ENCODE peak calls at places on chromosomes 7 and 10, in seven cellular contexts. G is HCT116, E is SK-N-SH, L is K562, X is GM12878, Q is HepG2, K is H1. J is an unnamed sample. For H3K4me1, the result is how much of the 10 kb centered on the place peaks cover.

GRCh38 chr7:134532155-134533089 is 5.1 kb downstream of the AKR1B10 start:
- DNase-seq in G (no peak), E (no peak), L (no peak), X (no peak), Q (no peak), K (no peak), J (no peak)

GRCh38 chr7:103857435-103857834 is 132.0 kb downstream of the RELN start:
- DNase-seq in G (no peak), E (peak), L (no peak), X (no peak), Q (no peak), K (peak), J (no peak)

GRCh38 chr10:17959870-17960269 is 8.2 kb downstream of the SLC39A12 start:
- DNase-seq in G (no peak), E (no peak), L (no peak), X (no peak), Q (no peak), K (no peak), J (no peak)

GRCh38 chr7:379456-380225 is 89.7 kb downstream of the FOXL3 start:
- DNase-seq in G (no peak), E (peak), L (peak), X (no peak), Q (no peak), K (peak), J (no peak)

GRCh38 chr7:132256721-132257212 is 319.5 kb downstream of the PLXNA4 start:
- DNase-seq in G (no peak), E (no peak), L (no peak), X (no peak), Q (peak), K (no peak), J (no peak)

GRCh38 chr10:79181680-79182079 is 112.9 kb downstream of the ZMIZ1 start:
- DNase-seq in G (no peak), E (no peak), L (peak), X (no peak), Q (no peak), K (no peak), J (no peak)

GRCh38 chr7:28811990-28812389 is 146.1 kb downstream of the TRIL start:
- DNase-seq in G (no peak), E (no peak), L (no peak), X (no peak), Q (no peak), K (no peak), J (no peak)

GRCh38 chr10:104329754-104330153 is 8.5 kb downstream of the ITPRIP start:
- DNase-seq in G (peak), E (no peak), L (no peak), X (no peak), Q (no peak), K (no peak), J (no peak)

GRCh38 chr10:10527861-10528562 is 489.7 kb upstream of the CELF2 start:
- DNase-seq in G (no peak), E (no peak), L (no peak), X (no peak), Q (no peak), K (no peak), J (peak)

GRCh38 chr7:41940760-41941343 is 238.0 kb upstream of the INHBA start:
- DNase-seq in G (peak), E (peak), L (peak), X (peak), Q (peak), K (no peak), J (peak)

GRCh38 chr7:7764515-7765138 is 46.2 kb upstream of the RPA3 start:
- DNase-seq in G (no peak), E (no peak), L (no peak), X (no peak), Q (no peak), K (no peak), J (no peak)

GRCh38 chr7:75977741-75978140 is 16.7 kb downstream of the TMEM120A start:
- DNase-seq in G (no peak), E (peak), L (no peak), X (no peak), Q (no peak), K (no peak), J (no peak)

GRCh38 chr7:151247016-151247580 is 1.4 kb downstream of the SMARCD3 start:
- DNase-seq in G (no peak), E (peak), L (no peak), X (no peak), Q (no peak), K (no peak), J (no peak)

GRCh38 chr10:22447068-22447467 is 101.8 kb downstream of the SPAG6 start:
- DNase-seq in G (no peak), E (no peak), L (no peak), X (no peak), Q (peak), K (no peak), J (no peak)

GRCh38 chr7:109456116-109456515 is 886.4 kb downstream of the DNAJB9 start:
- DNase-seq in G (no peak), E (peak), L (no peak), X (no peak), Q (no peak), K (no peak), J (no peak)

GRCh38 chr10:125146791-125147604 is 13.4 kb downstream of the CTBP2 start:
- DNase-seq in G (no peak), E (no peak), L (no peak), X (no peak), Q (no peak), K (no peak), J (no peak)

GRCh38 chr7:130156140-130156539 is 49.1 kb downstream of the TMEM209 start:
- DNase-seq in G (no peak), E (no peak), L (no peak), X (no peak), Q (no peak), K (no peak), J (no peak)

GRCh38 chr7:28685291-28685659 is 272.9 kb downstream of the TRIL start:
- DNase-seq in G (no peak), E (peak), L (no peak), X (no peak), Q (no peak), K (no peak), J (no peak)

GRCh38 chr10:117074621-117075020 is 63.4 kb downstream of the VAX1 start:
- DNase-seq in G (peak), E (no peak), L (no peak), X (no peak), Q (peak), K (no peak), J (peak)

GRCh38 chr7:20164420-20165145 is 52.6 kb downstream of the MACC1 start:
- DNase-seq in G (no peak), E (no peak), L (no peak), X (no peak), Q (no peak), K (no peak), J (no peak)

GRCh38 chr7:77455334-77455733 is 39.2 kb upstream of the GSAP start:
- DNase-seq in G (no peak), E (no peak), L (no peak), X (no peak), Q (peak), K (no peak), J (no peak)

GRCh38 chr10:2953495-2953894 is 113.9 kb upstream of the PFKP start:
- DNase-seq in G (no peak), E (no peak), L (no peak), X (no peak), Q (no peak), K (no peak), J (no peak)

GRCh38 chr10:14674376-14675050 is 100.2 kb downstream of the FAM107B start:
- DNase-seq in G (no peak), E (no peak), L (no peak), X (no peak), Q (no peak), K (no peak), J (no peak)

GRCh38 chr10:130037169-130037661 is 73.1 kb upstream of the EBF3 start:
- DNase-seq in G (no peak), E (no peak), L (no peak), X (no peak), Q (no peak), K (no peak), J (no peak)

GRCh38 chr10:22712246-22712958 is 2.0 kb downstream of the PIP4K2A start:
- DNase-seq in G (no peak), E (no peak), L (no peak), X (no peak), Q (no peak), K (no peak), J (no peak)

GRCh38 chr7:124765401-124766352 is at the start of gene GPR37:
- DNase-seq in G (peak), E (peak), L (peak), X (no peak), Q (no peak), K (peak), J (peak)

GRCh38 chr10:25226775-25227682 is 52.2 kb downstream of the GPR158 start:
- DNase-seq in G (peak), E (peak), L (peak), X (peak), Q (peak), K (peak), J (peak)

GRCh38 chr10:78772986-78773530 is 295.7 kb upstream of the ZMIZ1 start:
- DNase-seq in G (no peak), E (no peak), L (no peak), X (no peak), Q (no peak), K (no peak), J (no peak)

GRCh38 chr10:106506509-106507265 is 657.8 kb downstream of the SORCS1 start:
- DNase-seq in G (no peak), E (no peak), L (no peak), X (no peak), Q (no peak), K (no peak), J (no peak)

GRCh38 chr10:61286695-61287094 is 166.5 kb downstream of the TMEM26 start:
- DNase-seq in G (no peak), E (no peak), L (no peak), X (peak), Q (no peak), K (no peak), J (no peak)

GRCh38 chr10:122688293-122688989 is 11.2 kb downstream of the C10orf120 start:
- DNase-seq in G (no peak), E (no peak), L (no peak), X (no peak), Q (no peak), K (no peak), J (no peak)

GRCh38 chr10:124966008-124966407 is 24.1 kb downstream of the ZRANB1 start:
- DNase-seq in G (no peak), E (no peak), L (no peak), X (no peak), Q (no peak), K (no peak), J (no peak)

GRCh38 chr7:45187089-45187945 is 29.7 kb downstream of the RAMP3 start:
- DNase-seq in G (no peak), E (no peak), L (no peak), X (no peak), Q (no peak), K (no peak), J (no peak)

GRCh38 chr7:138097064-138097741 is 20.9 kb downstream of the AKR1D1 start:
- DNase-seq in G (peak), E (peak), L (peak), X (no peak), Q (peak), K (no peak), J (no peak)

GRCh38 chr7:96250776-96251361 is 71.0 kb downstream of the SLC25A13 start:
- DNase-seq in G (no peak), E (no peak), L (no peak), X (no peak), Q (no peak), K (no peak), J (no peak)

GRCh38 chr10:86862373-86862772 is 95.0 kb downstream of the MMRN2 start:
- DNase-seq in G (no peak), E (no peak), L (no peak), X (no peak), Q (no peak), K (no peak), J (no peak)

GRCh38 chr10:3424102-3424803 is 251.7 kb upstream of the PITRM1 start:
- DNase-seq in G (peak), E (peak), L (no peak), X (no peak), Q (no peak), K (no peak), J (no peak)

GRCh38 chr10:1292611-1293021 is 236.4 kb downstream of the WDR37 start:
- DNase-seq in G (no peak), E (peak), L (no peak), X (no peak), Q (no peak), K (no peak), J (no peak)
- TF ChIP-seq YY1 in G (no peak), E (no peak), L (no peak), X (no peak), Q (no peak), K (no peak), J (no peak)

GRCh38 chr7:91814189-91814588 is 66.3 kb downstream of the MTERF1 start:
- DNase-seq in G (no peak), E (no peak), L (no peak), X (no peak), Q (no peak), K (no peak), J (no peak)
- H3K4me1 ChIP-seq in G (under half), E (under half), L (under half), X (under half), Q (under half), K (under half), J (under half)

GRCh38 chr7:31747553-31747952 is 60.5 kb downstream of the PPP1R17 start:
- DNase-seq in G (no peak), E (no peak), L (no peak), X (no peak), Q (no peak), K (no peak), J (no peak)

GRCh38 chr7:31744294-31744874 is 57.4 kb downstream of the PPP1R17 start:
- DNase-seq in G (peak), E (peak), L (peak), X (peak), Q (peak), K (no peak), J (peak)

GRCh38 chr7:31735991-31736982 is 49.3 kb downstream of the PPP1R17 start:
- DNase-seq in G (peak), E (peak), L (peak), X (no peak), Q (peak), K (peak), J (peak)

GRCh38 chr7:31741852-31742251 is 54.8 kb downstream of the PPP1R17 start:
- DNase-seq in G (no peak), E (no peak), L (no peak), X (no peak), Q (no peak), K (no peak), J (no peak)
- H3K9ac ChIP-seq in G (no peak), E (no peak), L (no peak), X (no peak), Q (no peak), K (no peak), J (no peak)

DNA sequence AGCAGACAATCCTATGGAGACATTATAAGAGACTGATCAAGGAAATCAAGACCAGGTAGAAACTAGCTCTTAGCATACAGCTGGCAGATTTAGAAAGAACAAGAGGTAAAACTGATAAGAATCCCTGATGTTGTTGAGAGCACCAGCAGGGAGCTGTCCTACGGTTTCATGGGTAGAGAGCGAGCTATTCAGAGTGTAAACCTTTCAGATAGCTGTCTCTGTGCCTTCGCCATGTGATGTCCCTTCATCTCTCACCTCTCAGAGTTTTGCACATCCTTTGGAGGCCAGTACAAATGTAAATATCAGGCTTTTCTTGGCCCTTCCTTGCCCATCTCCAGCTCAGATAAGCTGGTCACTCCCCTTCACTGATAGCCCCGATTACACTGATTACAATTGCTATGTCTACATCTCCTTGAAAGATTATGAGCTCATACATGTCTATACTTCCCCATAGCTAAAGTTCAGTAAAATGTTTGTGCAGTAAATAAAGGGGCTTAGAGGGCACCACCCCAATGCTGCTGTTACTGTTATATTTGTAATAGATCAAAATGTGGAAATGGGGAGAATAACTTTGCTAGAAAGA is 21.9 kb downstream of the THSD7A start:
- DNase-seq in G (no peak), E (no peak), L (no peak), X (no peak), Q (no peak), K (no peak), J (no peak)
- TF ChIP-seq YY1 in G (no peak), E (no peak), L (no peak), X (no peak), Q (no peak), K (no peak), J (no peak)

GRCh38 chr10:33245343-33245742 is 89.1 kb downstream of the NRP1 start:
- DNase-seq in G (no peak), E (no peak), L (no peak), X (no peak), Q (no peak), K (no peak), J (no peak)
- H3K4me1 ChIP-seq in G (under half), E (under half), L (under half), X (under half), Q (under half), K (under half), J (under half)

J was measured in NT2/D1.